ENCODE peak calls at places on chromosomes 5 and 9, in five cellular contexts. One of them, this sample, is unnamed.

GRCh38 chr9:112914524-112914923 is 23.8 kb upstream of the SLC46A2 start:
- DNase-seq in A549: no peak
- DNase-seq in GM12878: no peak
- DNase-seq in SK-N-SH: no peak
- DNase-seq in K562: no peak
- DNase-seq in this sample: no peak

GRCh38 chr5:138666226-138666742 is 86.9 kb upstream of the CTNNA1 start:
- DNase-seq in A549: no peak
- DNase-seq in GM12878: no peak
- DNase-seq in SK-N-SH: no peak
- DNase-seq in K562: no peak
- DNase-seq in this sample: no peak

GRCh38 chr5:52007230-52007858 is 624.1 kb downstream of the ISL1 start:
- DNase-seq in A549: peak; percentile 1
- DNase-seq in GM12878: no peak
- DNase-seq in SK-N-SH: peak; percentile 44
- DNase-seq in K562: peak; percentile 4
- DNase-seq in this sample: peak; percentile 38

GRCh38 chr9:92242115-92242778 is 51.2 kb downstream of the IARS1 start:
- DNase-seq in A549: peak; percentile 18
- DNase-seq in GM12878: no peak
- DNase-seq in SK-N-SH: peak; percentile 44
- DNase-seq in K562: no peak
- DNase-seq in this sample: peak; percentile 87

GRCh38 chr9:133727277-133727875 is 10.8 kb downstream of the SARDH start:
- DNase-seq in A549: no peak
- DNase-seq in GM12878: no peak
- DNase-seq in SK-N-SH: peak; percentile 46
- DNase-seq in K562: no peak
- DNase-seq in this sample: no peak

GRCh38 chr5:1464096-1464446 is 18.8 kb upstream of the SLC6A3 start:
- DNase-seq in A549: no peak
- DNase-seq in GM12878: no peak
- DNase-seq in SK-N-SH: peak; percentile 36
- DNase-seq in K562: no peak
- DNase-seq in this sample: no peak

GRCh38 chr5:59755476-59755875 is 138.1 kb downstream of the PDE4D start:
- DNase-seq in A549: no peak
- DNase-seq in GM12878: no peak
- DNase-seq in SK-N-SH: no peak
- DNase-seq in K562: no peak
- DNase-seq in this sample: no peak

GRCh38 chr9:135215571-135216161 is 128.2 kb downstream of the OLFM1 start:
- DNase-seq in A549: no peak
- DNase-seq in GM12878: no peak
- DNase-seq in SK-N-SH: peak; percentile 52
- DNase-seq in K562: no peak
- DNase-seq in this sample: no peak

GRCh38 chr5:101977729-101978345 is 318.2 kb downstream of the SLCO4C1 start:
- DNase-seq in A549: peak; percentile 23
- DNase-seq in GM12878: peak; percentile 9
- DNase-seq in SK-N-SH: peak; percentile 54
- DNase-seq in K562: peak; percentile 13
- DNase-seq in this sample: peak; percentile 13

GRCh38 chr9:27460225-27461023 is 63.7 kb upstream of the IFNK start:
- DNase-seq in A549: peak; percentile 36
- DNase-seq in GM12878: peak; percentile 37
- DNase-seq in SK-N-SH: no peak
- DNase-seq in K562: no peak
- DNase-seq in this sample: no peak

GRCh38 chr5:36897616-36898015 is 21.0 kb downstream of the NIPBL start:
- DNase-seq in A549: no peak
- DNase-seq in GM12878: no peak
- DNase-seq in SK-N-SH: no peak
- DNase-seq in K562: no peak
- DNase-seq in this sample: peak; percentile 80

GRCh38 chr5:93193756-93194155 is 387.3 kb downstream of the NR2F1-AS1 start:
- DNase-seq in A549: no peak
- DNase-seq in GM12878: no peak
- DNase-seq in SK-N-SH: no peak
- DNase-seq in K562: no peak
- DNase-seq in this sample: peak; percentile 36

GRCh38 chr5:15966066-15966640 is 213.4 kb downstream of the MARCHF11 start:
- DNase-seq in A549: no peak
- DNase-seq in GM12878: no peak
- DNase-seq in SK-N-SH: no peak
- DNase-seq in K562: no peak
- DNase-seq in this sample: peak; percentile 26

GRCh38 chr9:72390896-72391295 is 25.9 kb upstream of the ZFAND5 start:
- DNase-seq in A549: no peak
- DNase-seq in GM12878: no peak
- DNase-seq in SK-N-SH: no peak
- DNase-seq in K562: no peak
- DNase-seq in this sample: no peak

GRCh38 chr9:126775926-126776325 is 28.9 kb upstream of the ZBTB43 start:
- DNase-seq in A549: no peak
- DNase-seq in GM12878: no peak
- DNase-seq in SK-N-SH: no peak
- DNase-seq in K562: no peak
- DNase-seq in this sample: no peak

GRCh38 chr9:127336086-127336485 is 60.9 kb upstream of the SLC2A8 start:
- DNase-seq in A549: no peak
- DNase-seq in GM12878: no peak
- DNase-seq in SK-N-SH: no peak
- DNase-seq in K562: no peak
- DNase-seq in this sample: peak; percentile 68

GRCh38 chr9:122821278-122821952 is 7.0 kb downstream of the PDCL start:
- DNase-seq in A549: no peak
- DNase-seq in GM12878: no peak
- DNase-seq in SK-N-SH: no peak
- DNase-seq in K562: peak; percentile 32
- DNase-seq in this sample: peak; percentile 62

GRCh38 chr5:109533847-109534272 is 124.1 kb upstream of the PJA2 start:
- DNase-seq in A549: no peak
- DNase-seq in GM12878: no peak
- DNase-seq in SK-N-SH: peak; percentile 8
- DNase-seq in K562: no peak
- DNase-seq in this sample: no peak

GRCh38 chr9:113537227-113537810 is 73.8 kb downstream of the RGS3 start:
- DNase-seq in A549: no peak
- DNase-seq in GM12878: no peak
- DNase-seq in SK-N-SH: peak; percentile 42
- DNase-seq in K562: no peak
- DNase-seq in this sample: no peak

GRCh38 chr5:177198738-177199137 is 65.2 kb downstream of the NSD1 start:
- DNase-seq in A549: no peak
- DNase-seq in GM12878: no peak
- DNase-seq in SK-N-SH: no peak
- DNase-seq in K562: no peak
- DNase-seq in this sample: no peak

GRCh38 chr9:99345936-99346335 is 123.9 kb downstream of the SEC61B start:
- DNase-seq in A549: no peak
- DNase-seq in GM12878: no peak
- DNase-seq in SK-N-SH: no peak
- DNase-seq in K562: no peak
- DNase-seq in this sample: peak; percentile 76

GRCh38 chr5:114174131-114174530 is 187.7 kb upstream of the KCNN2 start:
- DNase-seq in A549: no peak
- DNase-seq in GM12878: no peak
- DNase-seq in SK-N-SH: no peak
- DNase-seq in K562: no peak
- DNase-seq in this sample: peak; percentile 33

GRCh38 chr5:23332650-23333251 is 174.7 kb upstream of the PRDM9 start:
- DNase-seq in A549: peak; percentile 5
- DNase-seq in GM12878: no peak
- DNase-seq in SK-N-SH: peak; percentile 1
- DNase-seq in K562: no peak
- DNase-seq in this sample: no peak

GRCh38 chr5:160071521-160072299 is 47.5 kb downstream of the PWWP2A start:
- DNase-seq in A549: no peak
- DNase-seq in GM12878: no peak
- DNase-seq in SK-N-SH: peak; percentile 12
- DNase-seq in K562: no peak
- DNase-seq in this sample: no peak

GRCh38 chr9:87063883-87064282 is 116.6 kb upstream of the GAS1 start:
- DNase-seq in A549: no peak
- DNase-seq in GM12878: no peak
- DNase-seq in SK-N-SH: no peak
- DNase-seq in K562: no peak
- DNase-seq in this sample: peak; percentile 64

GRCh38 chr9:93676310-93677054 is 100.1 kb downstream of the PHF2 start:
- DNase-seq in A549: no peak
- DNase-seq in GM12878: no peak
- DNase-seq in SK-N-SH: peak; percentile 10
- DNase-seq in K562: no peak
- DNase-seq in this sample: no peak

GRCh38 chr5:180804129-180804601 is 1.6 kb upstream of the MGAT1 start:
- DNase-seq in A549: no peak
- DNase-seq in GM12878: no peak
- DNase-seq in SK-N-SH: no peak
- DNase-seq in K562: no peak
- DNase-seq in this sample: no peak

GRCh38 chr9:89635007-89635742 is 30.4 kb downstream of the GADD45G start:
- DNase-seq in A549: no peak
- DNase-seq in GM12878: no peak
- DNase-seq in SK-N-SH: no peak
- DNase-seq in K562: no peak
- DNase-seq in this sample: peak; percentile 40

GRCh38 chr5:132493821-132494220 is 3.2 kb upstream of the IRF1 start:
- DNase-seq in A549: no peak
- DNase-seq in GM12878: no peak
- DNase-seq in SK-N-SH: no peak
- DNase-seq in K562: no peak
- DNase-seq in this sample: no peak

GRCh38 chr9:134965851-134966250 is 48.1 kb upstream of the FCN1 start:
- DNase-seq in A549: no peak
- DNase-seq in GM12878: no peak
- DNase-seq in SK-N-SH: no peak
- DNase-seq in K562: no peak
- DNase-seq in this sample: no peak

GRCh38 chr9:11190719-11191118 is 577.9 kb upstream of the PTPRD start:
- DNase-seq in A549: no peak
- DNase-seq in GM12878: no peak
- DNase-seq in SK-N-SH: no peak
- DNase-seq in K562: no peak
- DNase-seq in this sample: no peak

GRCh38 chr9:11199335-11199734 is 586.5 kb upstream of the PTPRD start:
- DNase-seq in A549: no peak
- DNase-seq in GM12878: no peak
- DNase-seq in SK-N-SH: no peak
- DNase-seq in K562: no peak
- DNase-seq in this sample: no peak

GRCh38 chr9:11192993-11193392 is 580.2 kb upstream of the PTPRD start:
- DNase-seq in A549: no peak
- DNase-seq in GM12878: no peak
- DNase-seq in SK-N-SH: no peak
- DNase-seq in K562: no peak
- DNase-seq in this sample: no peak

GRCh38 chr9:11194249-11194648 is 581.4 kb upstream of the PTPRD start:
- DNase-seq in A549: no peak
- DNase-seq in GM12878: no peak
- DNase-seq in SK-N-SH: no peak
- DNase-seq in K562: no peak
- DNase-seq in this sample: no peak
- TF ChIP-seq RCOR1 in A549: no peak
- TF ChIP-seq RCOR1 in GM12878: no peak
- TF ChIP-seq RCOR1 in SK-N-SH: no peak
- TF ChIP-seq RCOR1 in K562: no peak
- TF ChIP-seq RCOR1 in this sample: no peak

DNA sequence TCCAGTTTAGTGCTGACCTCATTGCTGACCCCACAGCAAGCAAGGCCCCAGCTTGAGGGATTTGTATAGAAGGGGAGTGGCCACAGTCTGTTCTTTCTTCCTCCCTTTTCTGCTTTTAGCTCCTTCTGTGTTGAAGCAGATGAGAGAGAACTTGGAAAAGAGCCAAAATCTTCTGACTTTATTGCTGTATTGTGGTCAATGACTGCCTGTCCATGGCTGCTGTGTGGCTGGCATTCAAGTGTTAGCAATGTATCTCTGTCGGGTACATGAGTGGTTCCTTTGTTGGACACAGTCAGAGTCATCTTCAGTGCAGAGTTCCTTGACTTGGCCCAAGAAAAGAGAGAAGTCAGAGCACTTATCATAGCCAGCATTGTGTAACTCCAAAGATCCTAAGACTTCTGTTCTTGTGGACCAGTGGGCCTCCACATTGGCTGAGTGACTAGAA is 154.1 kb downstream of the LRRC70 start:
- DNase-seq in A549: no peak
- DNase-seq in GM12878: no peak
- DNase-seq in SK-N-SH: no peak
- DNase-seq in K562: no peak
- DNase-seq in this sample: peak; percentile 1
- TF ChIP-seq RCOR1 in A549: no peak
- TF ChIP-seq RCOR1 in GM12878: no peak
- TF ChIP-seq RCOR1 in SK-N-SH: no peak
- TF ChIP-seq RCOR1 in K562: no peak
- TF ChIP-seq RCOR1 in this sample: no peak

GRCh38 chr5:126370796-126371718 is 52.2 kb upstream of the GRAMD2B start:
- DNase-seq in A549: peak; percentile 35
- DNase-seq in GM12878: no peak
- DNase-seq in SK-N-SH: peak; percentile 9
- DNase-seq in K562: no peak
- DNase-seq in this sample: peak; percentile 78

GRCh38 chr5:126366199-126366560 is 57.0 kb upstream of the GRAMD2B start:
- DNase-seq in A549: no peak
- DNase-seq in GM12878: no peak
- DNase-seq in SK-N-SH: no peak
- DNase-seq in K562: no peak
- DNase-seq in this sample: no peak

GRCh38 chr5:126368239-126368812 is 54.9 kb upstream of the GRAMD2B start:
- DNase-seq in A549: no peak
- DNase-seq in GM12878: no peak
- DNase-seq in SK-N-SH: no peak
- DNase-seq in K562: no peak
- DNase-seq in this sample: peak; percentile 25

GRCh38 chr5:126369995-126370731 is 53.0 kb upstream of the GRAMD2B start:
- DNase-seq in A549: no peak
- DNase-seq in GM12878: no peak
- DNase-seq in SK-N-SH: peak; percentile 12
- DNase-seq in K562: no peak
- DNase-seq in this sample: peak; percentile 23

GRCh38 chr5:126369083-126369482 is 54.1 kb upstream of the GRAMD2B start:
- DNase-seq in A549: no peak
- DNase-seq in GM12878: no peak
- DNase-seq in SK-N-SH: no peak
- DNase-seq in K562: no peak
- DNase-seq in this sample: no peak
- TF ChIP-seq RCOR1 in A549: no peak
- TF ChIP-seq RCOR1 in GM12878: no peak
- TF ChIP-seq RCOR1 in SK-N-SH: no peak
- TF ChIP-seq RCOR1 in K562: no peak
- TF ChIP-seq RCOR1 in this sample: no peak

DNA sequence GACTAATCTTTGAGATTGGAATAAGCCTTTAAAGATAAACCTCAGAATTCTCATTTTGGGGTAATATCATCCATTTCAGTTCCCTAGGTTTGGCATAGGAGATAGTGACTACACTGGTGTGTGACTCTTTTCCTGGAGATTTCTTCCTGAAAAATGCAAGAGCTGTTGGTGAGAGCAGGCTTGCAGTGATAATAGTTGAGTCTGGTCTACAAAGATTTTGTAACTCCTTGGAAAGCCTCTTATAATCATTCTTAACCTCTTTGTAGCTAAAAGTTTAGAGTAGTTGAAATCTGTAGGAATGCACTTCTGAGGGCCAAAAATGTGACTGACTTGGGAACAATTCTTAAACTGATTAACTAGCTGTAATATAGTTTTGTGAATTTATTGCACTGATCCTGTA is 23.5 kb downstream of the RANBP17 start:
- DNase-seq in A549: no peak
- DNase-seq in GM12878: no peak
- DNase-seq in SK-N-SH: no peak
- DNase-seq in K562: no peak
- DNase-seq in this sample: peak; percentile 71
- TF ChIP-seq RCOR1 in A549: no peak
- TF ChIP-seq RCOR1 in GM12878: no peak
- TF ChIP-seq RCOR1 in SK-N-SH: no peak
- TF ChIP-seq RCOR1 in K562: no peak
- TF ChIP-seq RCOR1 in this sample: no peak

This sample was measured in IMR-90.